ENCODE peak calls at places on chromosomes 4 and X, in six cellular contexts. One of them, this sample, is unnamed.

GRCh38 chrX:1673337-1673736 is 58.5 kb downstream of the ASMT start:
- DNase-seq in AG09319: no peak
- DNase-seq in naive thymus-derived CD4-positive, alpha-beta T cell: peak
- DNase-seq in NCI-H2029: no peak
- DNase-seq in H9: peak
- DNase-seq in activated naive CD8-positive, alpha-beta T cell treated with anti-CD3 and anti-CD28 coated beads, Interleukin-2, amount 50 U/mL, for 24 hours: peak
- DNase-seq in this sample: peak

GRCh38 chr4:39730067-39730466 is 32.1 kb downstream of the UBE2K start:
- DNase-seq in naive thymus-derived CD4-positive, alpha-beta T cell: no peak
- DNase-seq in NCI-H2029: no peak
- DNase-seq in H9: no peak
- DNase-seq in activated naive CD8-positive, alpha-beta T cell treated with anti-CD3 and anti-CD28 coated beads, Interleukin-2, amount 50 U/mL, for 24 hours: no peak
- DNase-seq in AG09319: no peak
- DNase-seq in this sample: no peak

GRCh38 chr4:77564231-77564630 is 41.4 kb upstream of the CXCL13 start:
- DNase-seq in H9: no peak
- DNase-seq in NCI-H2029: peak
- DNase-seq in naive thymus-derived CD4-positive, alpha-beta T cell: no peak
- DNase-seq in AG09319: no peak
- DNase-seq in activated naive CD8-positive, alpha-beta T cell treated with anti-CD3 and anti-CD28 coated beads, Interleukin-2, amount 50 U/mL, for 24 hours: no peak
- DNase-seq in this sample: peak

GRCh38 chrX:131821945-131822622 is 201.0 kb upstream of the STK26 start:
- DNase-seq in NCI-H2029: no peak
- DNase-seq in naive thymus-derived CD4-positive, alpha-beta T cell: peak
- DNase-seq in H9: no peak
- DNase-seq in activated naive CD8-positive, alpha-beta T cell treated with anti-CD3 and anti-CD28 coated beads, Interleukin-2, amount 50 U/mL, for 24 hours: no peak
- DNase-seq in AG09319: peak
- DNase-seq in this sample: no peak

GRCh38 chr4:2793578-2793919 is 664 bp downstream of the SH3BP2 start:
- DNase-seq in AG09319: no peak
- DNase-seq in H9: peak
- DNase-seq in NCI-H2029: no peak
- DNase-seq in naive thymus-derived CD4-positive, alpha-beta T cell: no peak
- DNase-seq in activated naive CD8-positive, alpha-beta T cell treated with anti-CD3 and anti-CD28 coated beads, Interleukin-2, amount 50 U/mL, for 24 hours: peak
- DNase-seq in this sample: peak

GRCh38 chr4:139015948-139016451 is 419 bp downstream of the NOCT start:
- DNase-seq in activated naive CD8-positive, alpha-beta T cell treated with anti-CD3 and anti-CD28 coated beads, Interleukin-2, amount 50 U/mL, for 24 hours: peak
- DNase-seq in naive thymus-derived CD4-positive, alpha-beta T cell: no peak
- DNase-seq in AG09319: no peak
- DNase-seq in H9: no peak
- DNase-seq in NCI-H2029: peak
- DNase-seq in this sample: peak

GRCh38 chrX:119041175-119041574 is 31.6 kb upstream of the CT47C1 start:
- DNase-seq in activated naive CD8-positive, alpha-beta T cell treated with anti-CD3 and anti-CD28 coated beads, Interleukin-2, amount 50 U/mL, for 24 hours: no peak
- DNase-seq in H9: no peak
- DNase-seq in naive thymus-derived CD4-positive, alpha-beta T cell: no peak
- DNase-seq in AG09319: peak
- DNase-seq in NCI-H2029: no peak
- DNase-seq in this sample: peak

GRCh38 chr4:144709159-144709558 is 63.2 kb downstream of the HHIP start:
- DNase-seq in naive thymus-derived CD4-positive, alpha-beta T cell: no peak
- DNase-seq in H9: no peak
- DNase-seq in NCI-H2029: no peak
- DNase-seq in AG09319: no peak
- DNase-seq in activated naive CD8-positive, alpha-beta T cell treated with anti-CD3 and anti-CD28 coated beads, Interleukin-2, amount 50 U/mL, for 24 hours: no peak
- DNase-seq in this sample: no peak

GRCh38 chrX:23694606-23695005 is 27.3 kb downstream of the PRDX4 start:
- DNase-seq in AG09319: peak
- DNase-seq in activated naive CD8-positive, alpha-beta T cell treated with anti-CD3 and anti-CD28 coated beads, Interleukin-2, amount 50 U/mL, for 24 hours: peak
- DNase-seq in naive thymus-derived CD4-positive, alpha-beta T cell: peak
- DNase-seq in H9: peak
- DNase-seq in NCI-H2029: peak
- DNase-seq in this sample: peak

GRCh38 chrX:121336831-121337421 is 289.5 kb downstream of the GLUD2 start:
- DNase-seq in AG09319: no peak
- DNase-seq in NCI-H2029: peak
- DNase-seq in naive thymus-derived CD4-positive, alpha-beta T cell: no peak
- DNase-seq in activated naive CD8-positive, alpha-beta T cell treated with anti-CD3 and anti-CD28 coated beads, Interleukin-2, amount 50 U/mL, for 24 hours: no peak
- DNase-seq in H9: no peak
- DNase-seq in this sample: no peak

GRCh38 chr4:54063737-54064316 is 578 bp downstream of the CHIC2 start:
- DNase-seq in naive thymus-derived CD4-positive, alpha-beta T cell: no peak
- DNase-seq in H9: peak
- DNase-seq in AG09319: no peak
- DNase-seq in activated naive CD8-positive, alpha-beta T cell treated with anti-CD3 and anti-CD28 coated beads, Interleukin-2, amount 50 U/mL, for 24 hours: peak
- DNase-seq in NCI-H2029: no peak
- DNase-seq in this sample: peak

GRCh38 chr4:33975996-33976395 is 2268.3 kb downstream of the ARAP2 start:
- DNase-seq in H9: no peak
- DNase-seq in AG09319: no peak
- DNase-seq in activated naive CD8-positive, alpha-beta T cell treated with anti-CD3 and anti-CD28 coated beads, Interleukin-2, amount 50 U/mL, for 24 hours: no peak
- DNase-seq in NCI-H2029: no peak
- DNase-seq in naive thymus-derived CD4-positive, alpha-beta T cell: no peak
- DNase-seq in this sample: no peak

GRCh38 chr4:153146031-153146430 is 58.2 kb upstream of the TRIM2 start:
- DNase-seq in naive thymus-derived CD4-positive, alpha-beta T cell: no peak
- DNase-seq in activated naive CD8-positive, alpha-beta T cell treated with anti-CD3 and anti-CD28 coated beads, Interleukin-2, amount 50 U/mL, for 24 hours: no peak
- DNase-seq in H9: no peak
- DNase-seq in NCI-H2029: no peak
- DNase-seq in AG09319: no peak
- DNase-seq in this sample: no peak

GRCh38 chr4:108160741-108161352 is 7.9 kb downstream of the LEF1 start:
- DNase-seq in NCI-H2029: no peak
- DNase-seq in AG09319: no peak
- DNase-seq in naive thymus-derived CD4-positive, alpha-beta T cell: peak
- DNase-seq in activated naive CD8-positive, alpha-beta T cell treated with anti-CD3 and anti-CD28 coated beads, Interleukin-2, amount 50 U/mL, for 24 hours: no peak
- DNase-seq in H9: no peak
- DNase-seq in this sample: no peak

GRCh38 chr4:147039991-147040575 is 94.4 kb upstream of the TTC29 start:
- DNase-seq in AG09319: no peak
- DNase-seq in activated naive CD8-positive, alpha-beta T cell treated with anti-CD3 and anti-CD28 coated beads, Interleukin-2, amount 50 U/mL, for 24 hours: no peak
- DNase-seq in NCI-H2029: no peak
- DNase-seq in H9: no peak
- DNase-seq in naive thymus-derived CD4-positive, alpha-beta T cell: no peak
- DNase-seq in this sample: no peak

GRCh38 chr4:81523672-81524436 is 52.1 kb upstream of the RASGEF1B start:
- DNase-seq in activated naive CD8-positive, alpha-beta T cell treated with anti-CD3 and anti-CD28 coated beads, Interleukin-2, amount 50 U/mL, for 24 hours: no peak
- DNase-seq in H9: no peak
- DNase-seq in naive thymus-derived CD4-positive, alpha-beta T cell: no peak
- DNase-seq in AG09319: no peak
- DNase-seq in NCI-H2029: no peak
- DNase-seq in this sample: peak

GRCh38 chr4:2102045-2102883 is 43.1 kb downstream of the NAT8L start:
- DNase-seq in activated naive CD8-positive, alpha-beta T cell treated with anti-CD3 and anti-CD28 coated beads, Interleukin-2, amount 50 U/mL, for 24 hours: no peak
- DNase-seq in naive thymus-derived CD4-positive, alpha-beta T cell: no peak
- DNase-seq in NCI-H2029: no peak
- DNase-seq in H9: no peak
- DNase-seq in AG09319: no peak
- DNase-seq in this sample: no peak

GRCh38 chr4:106273831-106274230 is 42.2 kb downstream of the TBCK start:
- DNase-seq in naive thymus-derived CD4-positive, alpha-beta T cell: no peak
- DNase-seq in H9: no peak
- DNase-seq in activated naive CD8-positive, alpha-beta T cell treated with anti-CD3 and anti-CD28 coated beads, Interleukin-2, amount 50 U/mL, for 24 hours: no peak
- DNase-seq in NCI-H2029: no peak
- DNase-seq in AG09319: no peak
- DNase-seq in this sample: no peak

GRCh38 chr4:134343661-134344060 is 142.1 kb upstream of the PABPC4L start:
- DNase-seq in H9: no peak
- DNase-seq in naive thymus-derived CD4-positive, alpha-beta T cell: no peak
- DNase-seq in activated naive CD8-positive, alpha-beta T cell treated with anti-CD3 and anti-CD28 coated beads, Interleukin-2, amount 50 U/mL, for 24 hours: no peak
- DNase-seq in AG09319: no peak
- DNase-seq in NCI-H2029: no peak
- DNase-seq in this sample: no peak

GRCh38 chr4:80189956-80190671 is 7.2 kb upstream of the PRDM8 start:
- DNase-seq in H9: peak
- DNase-seq in activated naive CD8-positive, alpha-beta T cell treated with anti-CD3 and anti-CD28 coated beads, Interleukin-2, amount 50 U/mL, for 24 hours: no peak
- DNase-seq in naive thymus-derived CD4-positive, alpha-beta T cell: no peak
- DNase-seq in NCI-H2029: no peak
- DNase-seq in AG09319: no peak
- DNase-seq in this sample: no peak

GRCh38 chrX:152220612-152221011 is 82.2 kb upstream of the MAGEA10 start:
- DNase-seq in AG09319: no peak
- DNase-seq in H9: no peak
- DNase-seq in activated naive CD8-positive, alpha-beta T cell treated with anti-CD3 and anti-CD28 coated beads, Interleukin-2, amount 50 U/mL, for 24 hours: no peak
- DNase-seq in naive thymus-derived CD4-positive, alpha-beta T cell: no peak
- DNase-seq in NCI-H2029: no peak
- DNase-seq in this sample: no peak

GRCh38 chrX:40502688-40503087 is 78.1 kb upstream of the ATP6AP2 start:
- DNase-seq in AG09319: no peak
- DNase-seq in NCI-H2029: no peak
- DNase-seq in H9: no peak
- DNase-seq in activated naive CD8-positive, alpha-beta T cell treated with anti-CD3 and anti-CD28 coated beads, Interleukin-2, amount 50 U/mL, for 24 hours: no peak
- DNase-seq in naive thymus-derived CD4-positive, alpha-beta T cell: no peak
- DNase-seq in this sample: no peak

GRCh38 chrX:69616520-69617203 is 749 bp downstream of the EDA start:
- DNase-seq in NCI-H2029: no peak
- DNase-seq in activated naive CD8-positive, alpha-beta T cell treated with anti-CD3 and anti-CD28 coated beads, Interleukin-2, amount 50 U/mL, for 24 hours: peak
- DNase-seq in naive thymus-derived CD4-positive, alpha-beta T cell: peak
- DNase-seq in AG09319: no peak
- DNase-seq in H9: peak
- DNase-seq in this sample: peak

GRCh38 chrX:97597954-97598353 is 714.2 kb downstream of the RPA4 start:
- DNase-seq in activated naive CD8-positive, alpha-beta T cell treated with anti-CD3 and anti-CD28 coated beads, Interleukin-2, amount 50 U/mL, for 24 hours: peak
- DNase-seq in H9: peak
- DNase-seq in naive thymus-derived CD4-positive, alpha-beta T cell: peak
- DNase-seq in AG09319: no peak
- DNase-seq in NCI-H2029: no peak
- DNase-seq in this sample: no peak

GRCh38 chr4:54050214-54050904 is 14.0 kb downstream of the CHIC2 start:
- DNase-seq in activated naive CD8-positive, alpha-beta T cell treated with anti-CD3 and anti-CD28 coated beads, Interleukin-2, amount 50 U/mL, for 24 hours: no peak
- DNase-seq in naive thymus-derived CD4-positive, alpha-beta T cell: no peak
- DNase-seq in H9: no peak
- DNase-seq in NCI-H2029: no peak
- DNase-seq in AG09319: no peak
- DNase-seq in this sample: no peak

GRCh38 chrX:68462653-68463052 is 29.4 kb upstream of the OPHN1 start:
- DNase-seq in AG09319: peak
- DNase-seq in activated naive CD8-positive, alpha-beta T cell treated with anti-CD3 and anti-CD28 coated beads, Interleukin-2, amount 50 U/mL, for 24 hours: no peak
- DNase-seq in NCI-H2029: no peak
- DNase-seq in H9: peak
- DNase-seq in naive thymus-derived CD4-positive, alpha-beta T cell: peak
- DNase-seq in this sample: peak

GRCh38 chr4:184280104-184280503 is 62.4 kb upstream of the ENPP6 start:
- DNase-seq in H9: no peak
- DNase-seq in AG09319: no peak
- DNase-seq in NCI-H2029: no peak
- DNase-seq in activated naive CD8-positive, alpha-beta T cell treated with anti-CD3 and anti-CD28 coated beads, Interleukin-2, amount 50 U/mL, for 24 hours: no peak
- DNase-seq in naive thymus-derived CD4-positive, alpha-beta T cell: no peak
- DNase-seq in this sample: no peak

GRCh38 chr4:28225005-28225404 is 1364.4 kb downstream of the STIM2 start:
- DNase-seq in naive thymus-derived CD4-positive, alpha-beta T cell: no peak
- DNase-seq in AG09319: peak
- DNase-seq in NCI-H2029: no peak
- DNase-seq in activated naive CD8-positive, alpha-beta T cell treated with anti-CD3 and anti-CD28 coated beads, Interleukin-2, amount 50 U/mL, for 24 hours: no peak
- DNase-seq in H9: peak
- DNase-seq in this sample: peak

GRCh38 chr4:19386786-19387185 is 864.9 kb upstream of the SLIT2 start:
- DNase-seq in NCI-H2029: no peak
- DNase-seq in activated naive CD8-positive, alpha-beta T cell treated with anti-CD3 and anti-CD28 coated beads, Interleukin-2, amount 50 U/mL, for 24 hours: no peak
- DNase-seq in naive thymus-derived CD4-positive, alpha-beta T cell: no peak
- DNase-seq in H9: no peak
- DNase-seq in AG09319: no peak
- DNase-seq in this sample: no peak

This sample was measured in NCI-H69.